ENCODE peak calls at places on chromosomes 3 and 15, in ten cellular contexts. M is T-helper 1 cell; H is activated CD4-positive, alpha-beta T cell treated with anti-CD3 and anti-CD28 coated beads, Interleukin-2, amount 50 U/mL, for 1 hour; G is body of pancreas; R is ovary; W is COLO829; T is NCI-H345; B is kidney tubule cell; E is pons; K is Kasumi-1. D is an unnamed sample.

GRCh38 chr15:67822537-67823370 is 2.6 kb upstream of the SKOR1 start:
- DNase-seq in M (no peak), H (no peak), G (no peak), R (no peak), W (no peak), T (no peak), B (no peak), E (no peak), K (no peak), D (no peak)

GRCh38 chr15:81297580-81298575 is 26.1 kb downstream of the STARD5 start:
- DNase-seq in M (no peak), H (no peak), G (no peak), R (no peak), W (no peak), T (no peak), B (no peak), E (no peak), K (no peak), D (no peak)

GRCh38 chr15:66255293-66255676 is 1.7 kb upstream of the MEGF11 start:
- DNase-seq in M (no peak), H (no peak), G (no peak), R (no peak), W (no peak), T (no peak), B (no peak), E (no peak), K (no peak), D (no peak)

GRCh38 chr15:62135532-62136134 is 29.5 kb downstream of the C2CD4B start:
- DNase-seq in M (no peak), H (no peak), G (peak; percentile 65), R (no peak), W (no peak), T (no peak), B (peak; percentile 68), E (no peak), K (no peak), D (no peak)

GRCh38 chr3:168620854-168621253 is 525.1 kb upstream of the GOLIM4 start:
- DNase-seq in M (no peak), H (no peak), G (peak; percentile 16), R (no peak), W (peak; percentile 74), T (no peak), B (peak; percentile 45), E (peak; percentile 76), K (peak; percentile 51), D (peak; percentile 45)

GRCh38 chr15:23574742-23575141 is 9.3 kb downstream of the MKRN3 start:
- DNase-seq in M (no peak), H (no peak), G (no peak), R (no peak), W (no peak), T (no peak), B (no peak), E (no peak), K (no peak), D (no peak)

GRCh38 chr3:172680684-172681083 is 30.2 kb downstream of the NCEH1 start:
- DNase-seq in M (no peak), H (no peak), G (no peak), R (no peak), W (no peak), T (no peak), B (no peak), E (no peak), K (no peak), D (no peak)

GRCh38 chr3:55746808-55747413 is 259.8 kb upstream of the WNT5A start:
- DNase-seq in M (no peak), H (no peak), G (no peak), R (no peak), W (peak; percentile 14), T (no peak), B (peak; percentile 9), E (peak; percentile 8), K (peak; percentile 11), D (no peak)

GRCh38 chr15:98735304-98735703 is 87.0 kb downstream of the IGF1R start:
- DNase-seq in M (no peak), H (no peak), G (no peak), R (no peak), W (no peak), T (no peak), B (no peak), E (no peak), K (no peak), D (no peak)

GRCh38 chr3:119831941-119832371 is 50.1 kb downstream of the NR1I2 start:
- DNase-seq in M (no peak), H (no peak), G (no peak), R (no peak), W (peak; percentile 84), T (no peak), B (peak; percentile 88), E (no peak), K (no peak), D (no peak)

GRCh38 chr15:94182883-94183282 is 48.5 kb upstream of the MCTP2 start:
- DNase-seq in M (no peak), H (no peak), G (no peak), R (no peak), W (no peak), T (no peak), B (no peak), E (no peak), K (peak; percentile 20), D (no peak)

GRCh38 chr15:72110355-72110754 is 7.6 kb downstream of the MYO9A start:
- DNase-seq in M (no peak), H (no peak), G (no peak), R (no peak), W (no peak), T (no peak), B (peak; percentile 9), E (no peak), K (no peak), D (no peak)

GRCh38 chr3:69888040-69888945 is 111.2 kb upstream of the SAMMSON start:
- DNase-seq in M (no peak), H (no peak), G (no peak), R (no peak), W (no peak), T (no peak), B (no peak), E (peak; percentile 89), K (no peak), D (no peak)

GRCh38 chr15:70014860-70015490 is 82.7 kb downstream of the TLE3 start:
- DNase-seq in M (no peak), H (no peak), G (no peak), R (no peak), W (no peak), T (no peak), B (no peak), E (no peak), K (no peak), D (no peak)

GRCh38 chr15:73988075-73988969 is 3.8 kb downstream of the STOML1 start:
- DNase-seq in M (no peak), H (no peak), G (no peak), R (no peak), W (no peak), T (no peak), B (peak; percentile 98), E (no peak), K (no peak), D (no peak)

GRCh38 chr3:69012836-69013255 is 638 bp downstream of the EOGT start:
- DNase-seq in M (no peak), H (no peak), G (peak; percentile 64), R (peak; percentile 60), W (no peak), T (no peak), B (peak; percentile 60), E (no peak), K (peak; percentile 22), D (no peak)

GRCh38 chr3:139937674-139938279 is 2.8 kb downstream of the CLSTN2 start:
- DNase-seq in M (no peak), H (no peak), G (peak; percentile 56), R (peak; percentile 59), W (peak; percentile 74), T (no peak), B (peak; percentile 55), E (peak; percentile 67), K (peak; percentile 68), D (peak; percentile 32)

GRCh38 chr15:96181217-96181616 is 149.3 kb upstream of the NR2F2 start:
- DNase-seq in M (no peak), H (no peak), G (no peak), R (no peak), W (no peak), T (no peak), B (no peak), E (no peak), K (no peak), D (no peak)

GRCh38 chr15:96230557-96231181 is 99.8 kb upstream of the NR2F2 start:
- DNase-seq in M (no peak), H (no peak), G (no peak), R (no peak), W (peak; percentile 44), T (peak; percentile 11), B (peak; percentile 83), E (no peak), K (no peak), D (no peak)

GRCh38 chr15:52800852-52801747 is 11.0 kb upstream of the ONECUT1 start:
- DNase-seq in M (no peak), H (no peak), G (no peak), R (no peak), W (no peak), T (no peak), B (no peak), E (no peak), K (no peak), D (no peak)

GRCh38 chr3:23174426-23175039 is 28.6 kb upstream of the UBE2E2 start:
- DNase-seq in M (no peak), H (no peak), G (no peak), R (peak; percentile 8), W (no peak), T (no peak), B (no peak), E (no peak), K (no peak), D (no peak)

GRCh38 chr3:11154036-11154952 is at the start of gene HRH1:
- DNase-seq in M (no peak), H (no peak), G (no peak), R (no peak), W (no peak), T (no peak), B (peak; percentile 33), E (no peak), K (no peak), D (no peak)

GRCh38 chr15:101240364-101240763 is 11.5 kb downstream of the CHSY1 start:
- DNase-seq in M (no peak), H (no peak), G (no peak), R (no peak), W (no peak), T (no peak), B (no peak), E (no peak), K (no peak), D (no peak)

GRCh38 chr3:194690501-194691372 is 5.1 kb downstream of the FAM43A start:
- DNase-seq in M (no peak), H (no peak), G (no peak), R (no peak), W (no peak), T (peak; percentile 51), B (peak; percentile 73), E (no peak), K (no peak), D (no peak)

GRCh38 chr15:90219421-90220141 is 14.2 kb downstream of the CIB1 start:
- DNase-seq in M (no peak), H (peak; percentile 58), G (peak; percentile 33), R (peak; percentile 40), W (peak; percentile 67), T (no peak), B (no peak), E (no peak), K (peak; percentile 59), D (peak; percentile 21)

GRCh38 chr3:51388286-51389029 is 2.6 kb upstream of the RBM15B start:
- DNase-seq in M (no peak), H (no peak), G (no peak), R (no peak), W (no peak), T (no peak), B (peak; percentile 68), E (no peak), K (peak; percentile 78), D (no peak)

GRCh38 chr3:53800507-53800906 is 45.7 kb downstream of the CHDH start:
- DNase-seq in M (no peak), H (no peak), G (no peak), R (no peak), W (no peak), T (no peak), B (no peak), E (no peak), K (no peak), D (no peak)

GRCh38 chr3:106522397-106522796 is 653.6 kb upstream of the CBLB start:
- DNase-seq in M (no peak), H (no peak), G (peak; percentile 20), R (no peak), W (no peak), T (no peak), B (no peak), E (no peak), K (no peak), D (no peak)